ENCODE peak calls at places on chromosomes 3 and 15, in ten cellular contexts. Y is stomach, J is GM12892, W is sigmoid colon, C is transverse colon, F is endothelial cell of umbilical vein, P is spleen, Q is K562, T is breast epithelium, G is HCT116. D is an unnamed sample.
A peak's percentile ranks its signal among the peaks of the same experiment; 100 is the strongest.

GRCh38 chr3:152398495-152398894 is 129.8 kb downstream of the MBNL1 start:
- DNase-seq in J (no peak), Y (no peak), P (no peak), T (no peak), Q (no peak), C (no peak), G (no peak), F (no peak), W (no peak), D (no peak)

GRCh38 chr3:156183396-156183795 is 63.0 kb downstream of the KCNAB1 start:
- DNase-seq in G (no peak), F (no peak), P (no peak), C (no peak), J (no peak), T (no peak), W (no peak), Q (no peak), Y (no peak), D (no peak)

GRCh38 chr3:43365601-43366305 is 79.4 kb downstream of the SNRK start:
- DNase-seq in F (no peak), G (no peak), Y (no peak), P (no peak), J (no peak), C (no peak), Q (no peak), W (no peak), T (no peak), D (no peak)

GRCh38 chr3:55169608-55170010 is 241.8 kb upstream of the LRTM1 start:
- DNase-seq in J (no peak), T (no peak), Y (no peak), F (no peak), Q (no peak), G (no peak), C (no peak), W (no peak), P (no peak), D (no peak)

GRCh38 chr15:86164222-86164898 is 84.7 kb downstream of the AGBL1 start:
- DNase-seq in W (peak; percentile 83), G (no peak), C (no peak), P (no peak), J (no peak), F (no peak), T (no peak), Q (no peak), Y (no peak), D (no peak)

GRCh38 chr3:187750041-187750512 is 4.8 kb upstream of the BCL6 start:
- DNase-seq in Q (no peak), F (peak; percentile 50), J (no peak), P (no peak), C (peak; percentile 74), T (peak; percentile 76), Y (peak; percentile 84), G (peak; percentile 82), W (peak; percentile 78), D (no peak)

GRCh38 chr3:115062412-115062956 is 84.6 kb downstream of the ZBTB20 start:
- DNase-seq in C (no peak), G (no peak), T (no peak), J (no peak), Q (no peak), Y (no peak), F (no peak), P (no peak), W (no peak), D (no peak)

GRCh38 chr3:47420511-47421484 is 40.0 kb downstream of the PTPN23 start:
- DNase-seq in P (peak; percentile 93), G (peak; percentile 70), C (peak; percentile 93), W (peak; percentile 91), Q (peak; percentile 90), J (peak; percentile 91), Y (peak; percentile 91), T (peak; percentile 89), F (peak; percentile 82), D (peak; percentile 95)

GRCh38 chr3:146052046-146052790 is 108.8 kb downstream of the PLOD2 start:
- DNase-seq in Q (no peak), F (no peak), T (no peak), W (no peak), G (no peak), J (no peak), Y (no peak), C (no peak), P (no peak), D (no peak)

GRCh38 chr3:146050700-146051099 is 110.3 kb downstream of the PLOD2 start:
- DNase-seq in W (no peak), G (no peak), F (no peak), C (no peak), J (no peak), Q (no peak), Y (no peak), P (no peak), T (no peak), D (no peak)

GRCh38 chr3:146052791-146053310 is 108.1 kb downstream of the PLOD2 start:
- DNase-seq in J (no peak), C (no peak), W (no peak), Y (no peak), F (no peak), G (no peak), T (no peak), P (no peak), Q (no peak), D (no peak)

GRCh38 chr3:146044046-146044445 is 116.9 kb downstream of the PLOD2 start:
- DNase-seq in F (no peak), J (no peak), G (no peak), T (no peak), Y (no peak), C (no peak), W (no peak), P (no peak), Q (no peak), D (no peak)

GRCh38 chr3:146047485-146047884 is 113.5 kb downstream of the PLOD2 start:
- DNase-seq in T (no peak), C (no peak), Q (no peak), F (no peak), G (no peak), P (no peak), Y (no peak), W (no peak), J (no peak), D (no peak)
- TF ChIP-seq POLR2A in T (no peak), C (no peak), Q (no peak), F (no peak), G (no peak), P (no peak), Y (no peak), W (no peak), J (no peak), D (no peak)

GRCh38 chr3:184332370-184333090 is 4.9 kb upstream of the FAM131A start:
- DNase-seq in C (no peak), Q (no peak), J (no peak), G (no peak), T (no peak), W (no peak), F (peak; percentile 96), Y (no peak), P (no peak), D (no peak)
- TF ChIP-seq POLR2AphosphoS5 in C (no peak), Q (no peak), J (peak; percentile 69), G (no peak), T (no peak), W (no peak), F (peak; percentile 61), Y (no peak), P (no peak), D (peak; percentile 42)

GRCh38 chr15:31438601-31439265 is 112.1 kb downstream of the KLF13 start:
- DNase-seq in Q (no peak), Y (no peak), J (no peak), G (no peak), P (no peak), W (no peak), C (no peak), F (no peak), T (no peak), D (no peak)

GRCh38 chr15:31435891-31436628 is 109.4 kb downstream of the KLF13 start:
- DNase-seq in F (no peak), G (peak; percentile 15), P (peak; percentile 86), W (no peak), T (no peak), Y (no peak), J (no peak), Q (no peak), C (no peak), D (no peak)

GRCh38 chr15:31439328-31439727 is 112.7 kb downstream of the KLF13 start:
- DNase-seq in F (no peak), Y (no peak), P (no peak), J (no peak), T (no peak), G (peak; percentile 21), Q (peak; percentile 56), C (peak; percentile 66), W (no peak), D (no peak)

GRCh38 chr15:31435256-31435781 is 108.7 kb downstream of the KLF13 start:
- DNase-seq in G (peak; percentile 59), F (peak; percentile 54), J (peak; percentile 67), C (peak; percentile 88), Q (peak; percentile 83), W (peak; percentile 89), Y (peak; percentile 70), T (no peak), P (peak; percentile 94), D (no peak)

DNA sequence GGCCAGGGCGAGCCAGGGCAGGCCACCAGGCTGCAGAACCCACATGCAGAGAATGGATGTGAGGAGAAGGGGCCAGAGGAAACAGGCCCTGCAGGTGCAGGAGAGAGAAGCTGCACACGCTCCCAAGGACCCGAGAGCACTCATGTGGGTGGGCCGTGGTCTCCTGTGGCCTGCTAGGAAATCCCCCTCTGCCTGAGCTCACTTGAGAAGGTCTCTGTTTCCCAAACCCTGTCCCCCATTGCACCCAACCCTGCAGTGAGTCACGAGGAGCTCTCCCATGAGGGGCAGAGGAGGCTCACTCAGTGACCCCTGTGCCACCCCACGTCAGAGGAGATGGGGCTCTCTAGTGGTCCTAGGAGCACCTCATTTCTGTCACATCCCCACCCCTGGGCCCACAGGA is 111.1 kb downstream of the KLF13 start:
- DNase-seq in J (no peak), C (no peak), T (no peak), P (no peak), G (no peak), Y (no peak), Q (no peak), F (no peak), W (no peak), D (no peak)
- TF ChIP-seq POLR2A in J (no peak), C (no peak), T (no peak), P (no peak), G (no peak), Y (no peak), Q (no peak), F (no peak), W (no peak), D (no peak)

GRCh38 chr3:184315871-184316661 is 1.7 kb downstream of the EIF4G1 start:
- DNase-seq in Y (no peak), P (no peak), T (no peak), Q (peak; percentile 12), W (no peak), J (no peak), C (no peak), F (no peak), G (no peak), D (no peak)

GRCh38 chr3:184316792-184317191 is 2.4 kb downstream of the EIF4G1 start:
- DNase-seq in T (no peak), Y (no peak), C (no peak), J (no peak), G (no peak), P (no peak), F (no peak), W (no peak), Q (no peak), D (no peak)

GRCh38 chr3:184314700-184315505 is 497 bp downstream of the EIF4G1 start:
- DNase-seq in Y (peak; percentile 83), P (peak; percentile 94), Q (peak; percentile 70), T (peak; percentile 84), J (peak; percentile 61), W (peak; percentile 94), F (peak; percentile 81), C (peak; percentile 87), G (no peak), D (peak; percentile 67)

GRCh38 chr3:184314363-184314699 is at the start of gene EIF4G1:
- DNase-seq in T (peak; percentile 94), Q (peak; percentile 97), C (peak; percentile 96), W (peak; percentile 98), Y (peak; percentile 96), G (peak; percentile 82), P (peak; percentile 98), J (peak; percentile 97), F (peak; percentile 94), D (peak; percentile 96)

DNA sequence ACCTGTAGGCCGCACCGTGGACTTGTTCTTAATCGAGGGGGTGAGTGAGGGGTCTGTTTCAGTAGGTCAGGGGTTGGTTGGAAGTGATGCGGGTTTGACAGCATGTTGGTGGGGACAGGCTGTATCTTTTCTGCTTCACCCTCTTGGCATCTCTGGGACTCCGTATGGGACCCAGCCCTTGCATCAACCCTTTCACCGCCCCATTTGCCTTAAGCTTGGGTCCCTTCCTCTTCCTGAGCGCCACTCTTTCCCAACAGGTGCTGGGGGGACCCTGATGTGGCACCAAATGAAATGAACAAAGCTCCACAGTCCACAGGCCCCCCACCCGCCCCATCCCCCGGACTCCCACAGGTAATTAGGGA is 1.1 kb downstream of the EIF4G1 start:
- DNase-seq in P (no peak), F (no peak), T (no peak), Y (no peak), C (no peak), J (no peak), Q (no peak), W (no peak), G (no peak), D (no peak)
- TF ChIP-seq POLR2AphosphoS5 in P (no peak), F (no peak), T (no peak), Y (no peak), C (no peak), J (no peak), Q (no peak), W (no peak), G (no peak), D (no peak)